ENCODE peak calls at places on chromosomes 11 and 22, in four cellular contexts. I is A549, H is GM12878, M is K562. Q is an unnamed sample.

GRCh38 chr11:125168875-125169537 is 4.5 kb downstream of the PKNOX2 start:
- DNase-seq in I (no peak), M (no peak), H (no peak), Q (peak)

GRCh38 chr11:72773291-72773690 is 20.6 kb downstream of the STARD10 start:
- DNase-seq in M (peak), H (no peak), I (no peak), Q (peak)

GRCh38 chr11:34869425-34869824 is 46.8 kb downstream of the APIP start:
- DNase-seq in M (no peak), H (no peak), I (peak), Q (no peak)

GRCh38 chr11:75475767-75476650 is 43.0 kb upstream of the KLHL35 start:
- DNase-seq in M (no peak), I (no peak), H (no peak), Q (peak)

GRCh38 chr22:23168381-23169031 is 11.8 kb upstream of the BCR start:
- DNase-seq in H (no peak), I (no peak), M (no peak), Q (no peak)

GRCh38 chr22:33006220-33006954 is 51.8 kb downstream of the SYN3 start:
- DNase-seq in H (no peak), M (no peak), I (no peak), Q (no peak)

GRCh38 chr11:126978911-126979310 is 21.7 kb downstream of the KIRREL3 start:
- DNase-seq in H (no peak), M (no peak), I (no peak), Q (no peak)

GRCh38 chr11:121095561-121095960 is 5.5 kb upstream of the TECTA start:
- DNase-seq in I (no peak), H (no peak), M (no peak), Q (no peak)

GRCh38 chr11:13826505-13827278 is 135.8 kb upstream of the SPON1 start:
- DNase-seq in H (no peak), I (no peak), M (peak), Q (no peak)

GRCh38 chr11:132856032-132856431 is 676.3 kb downstream of the OPCML start:
- DNase-seq in I (no peak), H (no peak), M (no peak), Q (no peak)

GRCh38 chr22:48089601-48090331 is 1327.3 kb downstream of the TBC1D22A start:
- DNase-seq in M (peak), H (no peak), I (no peak), Q (no peak)

GRCh38 chr22:20758688-20759087 is 15.2 kb upstream of the SERPIND1 start:
- DNase-seq in M (no peak), H (no peak), I (peak), Q (no peak)

GRCh38 chr11:113614097-113614496 is 92.0 kb downstream of the TMPRSS5 start:
- DNase-seq in I (no peak), M (no peak), H (no peak), Q (no peak)

GRCh38 chr22:48719978-48720661 is 1107.6 kb downstream of the BRD1 start:
- DNase-seq in M (peak), H (no peak), I (no peak), Q (no peak)

GRCh38 chr11:15472405-15472799 is 357.7 kb downstream of the INSC start:
- DNase-seq in M (no peak), H (no peak), I (no peak), Q (no peak)

GRCh38 chr11:106765849-106766248 is 252.4 kb downstream of the GUCY1A2 start:
- DNase-seq in I (no peak), M (no peak), H (no peak), Q (no peak)

GRCh38 chr11:27622541-27623300 is 77.5 kb downstream of the BDNF start:
- DNase-seq in I (no peak), H (no peak), M (no peak), Q (no peak)

GRCh38 chr11:118998388-118998717 is 415 bp downstream of the CENATAC start:
- DNase-seq in I (no peak), M (no peak), H (no peak), Q (no peak)

GRCh38 chr22:30044369-30044768 is 35.9 kb upstream of the HORMAD2 start:
- DNase-seq in H (no peak), I (no peak), M (no peak), Q (peak)

GRCh38 chr22:20571531-20572007 is 64.2 kb downstream of the MED15 start:
- DNase-seq in H (no peak), M (peak), I (peak), Q (no peak)

GRCh38 chr11:30225642-30226041 is 5.2 kb upstream of the FSHB start:
- DNase-seq in I (no peak), M (no peak), H (no peak), Q (no peak)

GRCh38 chr22:31248965-31249940 is 37.2 kb downstream of the LIMK2 start:
- DNase-seq in M (no peak), H (no peak), I (no peak), Q (no peak)

GRCh38 chr22:21026783-21027692 is 5.3 kb downstream of the SLC7A4 start:
- DNase-seq in I (no peak), H (no peak), M (no peak), Q (peak)

GRCh38 chr11:125263268-125263790 is 98.8 kb downstream of the PKNOX2 start:
- DNase-seq in I (no peak), H (no peak), M (no peak), Q (peak)

DNA sequence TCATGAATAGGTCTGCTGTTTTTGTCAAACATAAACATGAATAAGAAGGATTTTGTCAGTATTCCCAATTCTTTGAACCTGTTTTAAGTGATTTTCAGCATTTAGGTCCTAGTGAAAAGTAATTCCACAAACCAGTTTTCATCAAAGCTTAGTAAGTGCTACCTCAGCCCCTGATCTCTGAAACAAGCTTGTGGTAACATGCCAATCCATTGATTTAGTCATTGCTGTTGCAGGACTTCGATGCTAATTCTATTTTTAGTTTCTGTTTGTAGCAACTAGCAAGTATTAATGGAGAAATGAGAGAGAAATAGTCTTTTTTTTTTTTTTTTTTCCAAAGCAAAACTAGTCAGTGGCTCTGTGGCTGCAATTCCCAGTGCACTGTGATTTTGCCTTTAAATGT is 91.4 kb downstream of the JRKL start:
- DNase-seq in H (no peak), M (no peak), I (no peak), Q (no peak)
- TF ChIP-seq ELK1 in H (no peak), M (no peak), I (no peak), Q (no peak)

GRCh38 chr11:122598971-122599370 is 56.6 kb upstream of the UBASH3B start:
- DNase-seq in H (no peak), I (peak), M (no peak), Q (no peak)
- TF ChIP-seq ELK1 in H (no peak), I (no peak), M (no peak), Q (no peak)

GRCh38 chr22:39283312-39284141 is 35.9 kb downstream of the RPL3 start:
- DNase-seq in M (peak), H (no peak), I (no peak), Q (peak)
- TF ChIP-seq ELK1 in M (no peak), H (no peak), I (no peak), Q (no peak)

GRCh38 chr11:77752518-77752917 is 68.0 kb downstream of the RSF1 start:
- DNase-seq in M (no peak), I (no peak), H (no peak), Q (peak)

GRCh38 chr11:77750757-77751156 is 69.8 kb downstream of the RSF1 start:
- DNase-seq in I (no peak), H (no peak), M (no peak), Q (no peak)

GRCh38 chr11:77749232-77749631 is 71.3 kb downstream of the RSF1 start:
- DNase-seq in I (no peak), H (no peak), M (no peak), Q (no peak)

GRCh38 chr11:77748266-77748665 is 72.3 kb downstream of the RSF1 start:
- DNase-seq in I (no peak), M (no peak), H (no peak), Q (no peak)

GRCh38 chr11:77747381-77747969 is 73.0 kb downstream of the RSF1 start:
- DNase-seq in H (no peak), I (no peak), M (no peak), Q (peak)
- TF ChIP-seq ELK1 in H (no peak), I (no peak), M (no peak), Q (no peak)

DNA sequence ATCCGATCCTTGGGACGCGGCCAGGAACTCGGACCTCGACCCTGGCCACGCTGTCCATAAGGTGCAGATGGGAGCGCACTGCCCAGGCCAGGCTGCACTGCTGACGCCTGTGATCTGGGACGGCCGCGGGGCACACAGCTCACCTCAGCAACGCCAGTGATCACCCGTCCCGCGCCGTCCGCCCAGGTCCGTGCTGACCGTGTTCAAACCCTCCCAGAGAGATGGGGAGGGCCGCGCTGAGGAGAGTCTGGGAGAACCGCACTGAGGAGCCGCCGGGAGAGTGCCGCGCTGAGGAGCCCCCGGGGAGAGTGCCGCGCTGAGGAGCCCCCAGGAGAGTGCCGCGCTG is 636 bp downstream of the KCNQ1OT1 start:
- DNase-seq in I (peak), M (peak), H (no peak), Q (peak)
- TF ChIP-seq ELK1 in I (no peak), M (no peak), H (no peak), Q (no peak)

DNA sequence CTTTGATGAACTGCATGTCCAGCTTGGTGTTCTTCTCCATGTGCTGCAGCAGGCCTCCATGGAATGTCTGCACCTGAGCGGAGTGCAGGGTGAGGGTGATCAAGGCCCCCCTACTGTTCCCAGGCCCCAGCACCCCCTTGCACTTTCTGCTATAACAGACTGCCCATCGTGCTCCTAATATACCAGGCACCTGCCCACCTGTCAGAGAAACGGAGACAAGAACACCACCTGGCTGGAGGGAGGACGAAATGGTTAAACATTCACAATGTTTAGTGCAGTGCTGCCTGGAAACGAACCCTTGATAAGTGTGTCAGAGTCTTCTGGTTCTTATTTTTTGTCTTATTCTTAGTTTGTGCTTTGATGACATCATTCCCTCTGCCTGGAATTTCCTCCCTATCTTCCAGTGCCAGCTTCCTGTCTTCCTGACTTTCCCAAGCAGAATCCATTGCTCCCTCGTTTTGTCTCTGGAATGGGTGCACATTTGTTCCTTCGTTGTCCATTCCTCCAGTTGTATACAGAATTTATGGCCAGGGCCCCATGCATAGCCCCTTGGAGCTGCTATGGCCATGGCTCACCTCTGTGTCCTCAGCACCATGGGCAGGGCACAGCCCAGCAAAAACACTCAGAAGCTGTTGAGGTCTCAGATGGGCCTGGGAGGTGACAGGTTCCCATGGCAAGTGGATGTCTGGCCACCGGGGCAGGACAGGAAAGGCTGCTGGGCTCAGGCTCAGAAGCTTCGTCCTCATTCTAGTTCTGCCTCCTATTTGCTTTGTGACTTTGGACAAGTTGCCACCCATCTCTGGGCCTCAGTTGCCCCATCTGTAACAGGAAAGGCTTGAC is 11.9 kb downstream of the BAIAP2L2 start:
- DNase-seq in I (no peak), H (no peak), M (no peak), Q (peak)
- TF ChIP-seq ELK1 in I (no peak), H (no peak), M (no peak), Q (no peak)

DNA sequence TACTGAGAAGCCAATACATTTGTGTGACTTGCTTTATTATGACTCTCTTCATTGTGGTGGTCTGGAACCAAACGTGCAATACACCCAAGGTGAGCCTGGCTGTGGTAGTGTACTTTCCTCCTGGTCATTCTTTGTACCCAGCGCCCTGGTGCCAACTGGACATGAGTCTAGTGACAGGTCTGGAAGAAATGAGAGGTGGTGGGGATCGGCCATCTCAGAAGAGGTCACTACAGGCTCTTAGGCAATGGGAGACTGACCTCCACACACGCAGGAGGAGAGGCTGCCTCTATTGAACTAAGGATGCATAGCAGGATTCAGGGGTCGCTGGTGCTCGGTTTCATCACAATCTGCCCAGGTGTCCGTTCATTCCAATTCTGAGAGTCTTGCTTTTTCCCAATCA is 56.4 kb upstream of the RTL6 start:
- DNase-seq in H (no peak), M (no peak), I (no peak), Q (no peak)
- TF ChIP-seq ELK1 in H (no peak), M (no peak), I (no peak), Q (no peak)

DNA sequence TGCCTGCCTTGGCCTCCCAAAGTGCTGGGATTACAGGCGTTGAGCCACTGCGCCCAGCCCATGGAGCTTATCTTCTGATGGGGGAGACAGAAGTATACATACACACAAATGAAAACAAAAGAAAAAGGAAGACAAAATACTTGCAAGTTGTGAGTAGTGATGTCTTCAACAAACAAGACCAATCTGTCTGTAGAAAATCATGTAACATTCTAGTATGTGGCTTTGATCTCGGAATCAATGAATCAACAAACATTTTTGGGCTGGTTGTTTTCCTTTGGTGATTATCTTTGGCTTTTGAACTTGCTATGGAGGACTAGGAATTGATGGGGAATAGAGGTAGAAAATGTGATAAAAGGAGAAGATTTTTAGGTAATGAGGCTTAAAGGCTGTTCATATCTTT is 3.4 kb upstream of the CTNND1 start:
- DNase-seq in M (no peak), I (no peak), H (no peak), Q (no peak)
- TF ChIP-seq ELK1 in M (no peak), I (no peak), H (no peak), Q (no peak)

DNA sequence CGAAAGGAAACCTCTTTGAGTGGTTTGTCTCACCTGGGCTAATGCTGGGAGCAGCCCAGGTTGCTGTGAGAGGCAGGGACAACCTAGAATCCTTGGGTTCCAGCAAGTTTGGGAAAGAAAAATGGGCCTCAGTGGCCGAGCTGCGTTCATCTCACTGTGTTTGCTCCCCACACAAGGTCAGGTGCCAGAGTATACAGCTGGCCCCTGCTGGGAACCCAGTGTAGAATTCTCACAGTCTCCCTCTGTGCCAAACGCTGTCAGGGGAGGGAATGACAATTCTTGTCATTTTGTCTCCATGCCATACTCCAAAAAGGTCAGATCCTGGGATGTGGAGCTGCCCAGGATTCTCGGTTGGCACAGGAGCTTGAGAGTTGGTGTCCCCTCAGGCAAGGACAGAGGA is 4.3 kb downstream of the DGKZ start:
- DNase-seq in H (no peak), I (no peak), M (no peak), Q (no peak)
- TF ChIP-seq ELK1 in H (no peak), I (no peak), M (no peak), Q (no peak)

GRCh38 chr11:43948341-43949185 is 6.1 kb downstream of the C11orf96 start:
- DNase-seq in M (no peak), I (no peak), H (no peak), Q (no peak)
- TF ChIP-seq ELK1 in M (no peak), I (no peak), H (no peak), Q (no peak)